ENCODE peak calls at places on chromosomes 7 and 10, in eight cellular contexts. M is tibial nerve; F is GM20000; W is amygdala; B is keratinocyte; Z is activated effector memory CD4-positive, alpha-beta T cell treated with anti-CD3 and anti-CD28 coated beads, Interleukin-2, amount 50 U/mL, for 16 hours; H is activated CD4-positive, CD25-positive, alpha-beta regulatory T cell; P is stimulated activated CD8-positive, alpha-beta memory T cell treated with anti-CD3 and anti-CD28 coated beads, Interleukin-12 subunit alpha, Interleukin-12 subunit beta, amount 100 ng/mL, for 1 hour. Q is an unnamed sample.

GRCh38 chr7:24868724-24869123 is 111.3 kb downstream of the OSBPL3 start:
- DNase-seq in B (no peak), H (no peak), W (no peak), P (no peak), Z (no peak), M (no peak), F (no peak), Q (no peak)

GRCh38 chr7:74709880-74710671 is 52.6 kb downstream of the GTF2I start:
- DNase-seq in H (no peak), Z (no peak), F (no peak), W (no peak), B (no peak), P (no peak), M (no peak), Q (no peak)

GRCh38 chr10:29443745-29444523 is 155.1 kb downstream of the LYZL1 start:
- DNase-seq in M (no peak), F (no peak), Z (no peak), H (no peak), B (no peak), W (no peak), P (no peak), Q (no peak)

GRCh38 chr7:96321041-96321669 is 743 bp downstream of the SLC25A13 start:
- DNase-seq in W (peak), M (peak), H (peak), P (peak), B (no peak), Z (peak), F (peak), Q (peak)

GRCh38 chr10:88064608-88065383 is 201.4 kb downstream of the PTEN start:
- DNase-seq in M (peak), P (no peak), F (peak), B (no peak), W (no peak), Z (no peak), H (no peak), Q (peak)

GRCh38 chr7:7843240-7843639 is 124.8 kb upstream of the RPA3 start:
- DNase-seq in P (no peak), W (no peak), H (no peak), M (no peak), B (no peak), Z (no peak), F (no peak), Q (no peak)

GRCh38 chr10:121580276-121581116 is 17.7 kb downstream of the FGFR2 start:
- DNase-seq in Z (no peak), H (no peak), B (no peak), P (no peak), M (no peak), W (no peak), F (no peak), Q (no peak)

GRCh38 chr7:138502023-138502767 is 42.1 kb downstream of the TRIM24 start:
- DNase-seq in H (no peak), F (no peak), Z (no peak), B (no peak), W (no peak), P (no peak), M (no peak), Q (no peak)

GRCh38 chr10:91050371-91051034 is 129.6 kb upstream of the ANKRD1 start:
- DNase-seq in B (no peak), W (no peak), H (no peak), F (no peak), M (no peak), Z (no peak), P (no peak), Q (no peak)

GRCh38 chr10:104317195-104318095 is 20.8 kb downstream of the ITPRIP start:
- DNase-seq in Z (no peak), B (no peak), F (no peak), M (peak), H (no peak), W (no peak), P (no peak), Q (no peak)

GRCh38 chr7:17725761-17726160 is 214.5 kb downstream of the SNX13 start:
- DNase-seq in H (no peak), F (no peak), W (no peak), Z (no peak), B (no peak), M (no peak), P (no peak), Q (no peak)

GRCh38 chr10:58755688-58756087 is 243.0 kb downstream of the BICC1 start:
- DNase-seq in Z (no peak), H (no peak), P (no peak), F (no peak), B (no peak), M (no peak), W (no peak), Q (no peak)

Q was measured in sciatic nerve.